ENCODE peak calls at places on chromosomes 6 and 20, in six cellular contexts. N, G, E, O, Z and I are unnamed samples.

GRCh38 chr20:43667341-43668132 is 623 bp downstream of the MYBL2 start:
- DNase-seq in O (no peak), Z (peak; percentile 83), N (no peak), E (no peak), G (no peak), I (peak; percentile 60)

GRCh38 chr6:139577991-139578604 is 203.7 kb upstream of the CITED2 start:
- DNase-seq in N (no peak), E (no peak), O (no peak), G (no peak), Z (no peak), I (no peak)

GRCh38 chr6:133977983-133978895 is 25.2 kb downstream of the TBPL1 start:
- DNase-seq in N (no peak), E (no peak), Z (no peak), O (no peak), G (no peak), I (no peak)

GRCh38 chr6:138503881-138504680 is 4.8 kb upstream of the NHSL1 start:
- DNase-seq in O (no peak), Z (no peak), E (no peak), N (no peak), G (no peak), I (no peak)

GRCh38 chr20:56605597-56605996 is 23.5 kb upstream of the TFAP2C start:
- DNase-seq in Z (no peak), G (no peak), N (no peak), O (no peak), E (no peak), I (no peak)

GRCh38 chr20:48065833-48066232 is 280.6 kb upstream of the SULF2 start:
- DNase-seq in O (no peak), E (no peak), Z (no peak), G (no peak), N (no peak), I (no peak)

GRCh38 chr6:71038966-71039365 is 82.1 kb upstream of the B3GAT2 start:
- DNase-seq in N (no peak), Z (no peak), O (no peak), G (no peak), E (no peak), I (no peak)

GRCh38 chr6:168557512-168557911 is 116.5 kb downstream of the SMOC2 start:
- DNase-seq in G (no peak), Z (no peak), E (no peak), N (no peak), O (no peak), I (no peak)

GRCh38 chr6:3175742-3176321 is 18.5 kb upstream of the TUBB2A start:
- DNase-seq in O (no peak), G (no peak), E (no peak), Z (no peak), N (no peak), I (no peak)

GRCh38 chr6:168585441-168585840 is 144.5 kb downstream of the SMOC2 start:
- DNase-seq in N (no peak), E (no peak), G (no peak), O (no peak), Z (peak; percentile 41), I (no peak)

GRCh38 chr6:145263807-145264206 is 471.5 kb downstream of the EPM2A start:
- DNase-seq in E (no peak), G (no peak), Z (no peak), N (no peak), O (no peak), I (no peak)

GRCh38 chr6:7236312-7237209 is 76.4 kb downstream of the SSR1 start:
- DNase-seq in G (no peak), E (no peak), O (no peak), N (peak; percentile 30), Z (no peak), I (no peak)

GRCh38 chr6:88806728-88807127 is 156.7 kb downstream of the RNGTT start:
- DNase-seq in E (no peak), G (no peak), N (no peak), O (no peak), Z (no peak), I (no peak)

GRCh38 chr6:33164665-33165373 is 27.4 kb downstream of the COL11A2 start:
- DNase-seq in N (no peak), G (no peak), O (no peak), E (no peak), Z (no peak), I (no peak)

GRCh38 chr20:50305636-50306477 is 115.2 kb downstream of the CEBPB start:
- DNase-seq in N (peak; percentile 71), Z (peak; percentile 69), O (peak; percentile 73), G (peak; percentile 58), E (peak; percentile 72), I (no peak)

GRCh38 chr6:42692151-42692911 is 30.1 kb downstream of the PRPH2 start:
- DNase-seq in O (no peak), N (no peak), Z (no peak), G (no peak), E (no peak), I (no peak)

GRCh38 chr6:14682821-14683220 is 563.0 kb upstream of the JARID2 start:
- DNase-seq in G (no peak), O (no peak), Z (no peak), N (no peak), E (no peak), I (no peak)

GRCh38 chr6:13268914-13269532 is 59.3 kb downstream of the TBC1D7 start:
- DNase-seq in Z (no peak), G (no peak), E (no peak), O (no peak), N (no peak), I (no peak)

GRCh38 chr6:43014434-43014909 is 423 bp downstream of the KLHDC3 start:
- DNase-seq in N (no peak), Z (no peak), E (no peak), O (no peak), G (no peak), I (no peak)

GRCh38 chr6:5425797-5426196 is 164.5 kb downstream of the FARS2 start:
- DNase-seq in Z (no peak), O (no peak), E (no peak), N (no peak), G (no peak), I (no peak)

GRCh38 chr6:169864148-169865030 is 113.0 kb downstream of the ERMARD start:
- DNase-seq in E (no peak), G (no peak), N (peak; percentile 51), O (no peak), Z (peak; percentile 65), I (peak; percentile 65)

GRCh38 chr6:123127807-123128206 is 131.8 kb downstream of the CLVS2 start:
- DNase-seq in Z (no peak), G (no peak), N (no peak), O (no peak), E (no peak), I (no peak)

GRCh38 chr6:15507221-15507620 is 155.6 kb downstream of the DTNBP1 start:
- DNase-seq in Z (peak; percentile 57), O (no peak), N (no peak), G (no peak), E (no peak), I (no peak)

GRCh38 chr6:6998194-6998569 is 109.6 kb upstream of the RREB1 start:
- DNase-seq in E (no peak), Z (peak; percentile 32), O (no peak), N (no peak), G (no peak), I (no peak)

GRCh38 chr6:82780334-82780733 is 285.3 kb downstream of the UBE3D start:
- DNase-seq in N (no peak), E (no peak), O (no peak), Z (no peak), G (no peak), I (no peak)

GRCh38 chr6:151098166-151098565 is 141.6 kb upstream of the AKAP12 start:
- DNase-seq in G (no peak), O (no peak), E (no peak), Z (no peak), N (no peak), I (no peak)

GRCh38 chr20:1388706-1389483 is 4.0 kb downstream of the FKBP1A start:
- DNase-seq in E (no peak), Z (no peak), O (no peak), G (no peak), N (no peak), I (peak; percentile 36)
- H3K27ac ChIP-seq in E (no peak overlapping the region), Z (peak overlapping the region; percentile 97), O (peak overlapping the region; percentile 88), G (no peak overlapping the region), N (peak overlapping the region; percentile 29), I (no peak overlapping the region)

GRCh38 chr20:62772994-62773858 is 23.0 kb upstream of the MRGBP start:
- DNase-seq in O (no peak), E (no peak), Z (peak; percentile 52), N (no peak), G (no peak), I (no peak)
- TF ChIP-seq POLR2A in O (no peak), E (no peak), Z (no peak), N (no peak), G (no peak), I (no peak)

DNA sequence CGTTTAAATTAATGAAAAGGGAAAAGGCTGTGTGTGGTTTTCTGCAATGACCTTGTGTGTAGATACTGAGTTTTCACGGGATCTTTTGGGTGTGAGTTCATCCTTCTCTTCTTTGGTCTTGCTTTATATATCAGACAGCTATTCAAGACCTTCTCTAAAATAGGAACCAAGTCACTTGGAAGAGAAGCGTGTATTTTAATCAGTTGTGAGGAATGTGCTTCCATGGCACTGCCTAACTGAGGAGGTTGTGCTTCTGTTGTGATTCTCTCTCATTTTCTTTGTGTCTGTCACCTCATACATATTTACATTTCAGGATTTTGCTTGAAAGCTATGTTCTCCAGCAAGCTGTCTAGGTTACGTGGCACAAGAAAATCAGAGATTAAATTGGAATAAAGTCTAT is 428.7 kb downstream of the QKI start:
- DNase-seq in O (no peak), Z (no peak), E (no peak), N (no peak), G (no peak), I (no peak)
- H3K27ac ChIP-seq in O (no peak overlapping the region), Z (no peak overlapping the region), E (no peak overlapping the region), N (no peak overlapping the region), G (no peak overlapping the region), I (no peak overlapping the region)

DNA sequence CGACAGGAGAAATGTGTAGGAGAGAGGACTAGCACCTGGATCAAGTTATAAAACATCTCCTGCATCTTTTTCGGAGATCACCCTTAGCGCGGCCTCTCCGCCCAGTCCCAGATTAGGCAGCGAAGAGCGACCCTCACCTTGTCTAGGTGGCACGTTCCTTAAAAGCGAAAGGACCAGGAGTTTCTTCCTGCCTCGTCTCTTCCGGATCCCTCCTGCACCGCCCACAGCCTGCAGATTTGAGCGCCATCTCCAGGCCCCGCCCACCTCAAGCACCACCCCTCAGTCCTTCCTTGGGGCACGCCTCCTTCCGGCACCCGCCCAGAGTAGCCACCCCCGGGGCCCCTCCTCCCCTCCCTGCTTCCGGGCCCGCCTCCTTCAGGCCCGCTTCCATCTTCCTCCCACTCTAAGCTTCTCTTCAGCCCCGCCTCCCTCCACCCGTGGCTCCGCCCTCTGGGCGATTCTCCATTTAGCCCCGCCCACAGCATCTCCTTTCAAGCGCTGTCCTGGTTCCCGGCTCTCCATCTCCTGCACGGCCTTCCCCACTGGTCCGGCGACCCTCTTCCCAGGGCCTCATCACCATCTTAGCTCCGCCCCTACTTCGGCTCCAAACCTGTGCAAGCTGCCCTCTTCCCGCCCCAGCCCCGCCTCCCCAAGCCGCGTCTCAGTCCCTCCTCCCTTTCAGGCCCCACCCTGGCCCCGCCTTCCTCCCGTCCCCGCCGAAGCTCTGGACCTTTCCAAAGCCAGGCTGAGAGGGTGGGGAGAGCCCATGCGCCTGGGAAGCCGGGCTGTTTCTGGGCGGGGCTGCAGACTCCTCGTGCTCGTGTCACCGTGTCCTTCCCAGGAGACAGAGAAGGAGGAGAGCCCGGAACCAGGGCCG is 550 bp upstream of the RALY start:
- DNase-seq in O (peak; percentile 100), Z (peak; percentile 100), E (peak; percentile 100), G (peak; percentile 99), N (peak; percentile 100), I (peak; percentile 100)
- TF ChIP-seq POLR2A in O (peak; percentile 58), Z (no peak), E (peak; percentile 49), G (peak; percentile 81), N (peak; percentile 89), I (peak; percentile 83)